ENCODE peak calls at places on chromosomes 2 and 18, in seven cellular contexts. One of them, this sample, is unnamed.

GRCh38 chr18:35938158-35938557 is 34.3 kb upstream of the RMP24 start:
- DNase-seq in PC-3: peak
- DNase-seq in colonic mucosa: no peak
- DNase-seq in pancreas: no peak
- DNase-seq in HCT116: no peak
- DNase-seq in tibial artery: no peak
- DNase-seq in neural progenitor cell: no peak
- DNase-seq in this sample: no peak

GRCh38 chr2:173264603-173265366 is 89.9 kb upstream of the CDCA7 start:
- DNase-seq in PC-3: no peak
- DNase-seq in colonic mucosa: no peak
- DNase-seq in pancreas: no peak
- DNase-seq in HCT116: no peak
- DNase-seq in tibial artery: peak
- DNase-seq in neural progenitor cell: no peak
- DNase-seq in this sample: no peak

GRCh38 chr18:52046842-52047241 is 293.2 kb upstream of the DCC start:
- DNase-seq in PC-3: no peak
- DNase-seq in colonic mucosa: no peak
- DNase-seq in pancreas: no peak
- DNase-seq in HCT116: no peak
- DNase-seq in tibial artery: no peak
- DNase-seq in neural progenitor cell: peak
- DNase-seq in this sample: no peak

GRCh38 chr2:128315122-128315828 is 3.4 kb downstream of the HS6ST1 start:
- DNase-seq in PC-3: no peak
- DNase-seq in colonic mucosa: no peak
- DNase-seq in pancreas: peak
- DNase-seq in HCT116: no peak
- DNase-seq in tibial artery: peak
- DNase-seq in neural progenitor cell: peak
- DNase-seq in this sample: peak

GRCh38 chr2:107001964-107002696 is 116.2 kb upstream of the ST6GAL2 start:
- DNase-seq in PC-3: peak
- DNase-seq in colonic mucosa: no peak
- DNase-seq in pancreas: no peak
- DNase-seq in HCT116: no peak
- DNase-seq in tibial artery: no peak
- DNase-seq in neural progenitor cell: no peak
- DNase-seq in this sample: no peak

GRCh38 chr2:102520009-102520408 is 47.0 kb downstream of the SLC9A4 start:
- DNase-seq in PC-3: peak
- DNase-seq in colonic mucosa: peak
- DNase-seq in pancreas: no peak
- DNase-seq in HCT116: peak
- DNase-seq in tibial artery: no peak
- DNase-seq in neural progenitor cell: peak
- DNase-seq in this sample: no peak

GRCh38 chr2:31725444-31725843 is 144.7 kb upstream of the SRD5A2 start:
- DNase-seq in PC-3: no peak
- DNase-seq in colonic mucosa: no peak
- DNase-seq in pancreas: no peak
- DNase-seq in HCT116: no peak
- DNase-seq in tibial artery: no peak
- DNase-seq in neural progenitor cell: no peak
- DNase-seq in this sample: no peak

GRCh38 chr18:28178720-28179119 is 1.8 kb upstream of the CDH2 start:
- DNase-seq in PC-3: peak
- DNase-seq in colonic mucosa: no peak
- DNase-seq in pancreas: no peak
- DNase-seq in HCT116: no peak
- DNase-seq in tibial artery: no peak
- DNase-seq in neural progenitor cell: no peak
- DNase-seq in this sample: no peak

GRCh38 chr2:95283562-95283961 is 9.3 kb downstream of the PROM2 start:
- DNase-seq in PC-3: no peak
- DNase-seq in colonic mucosa: no peak
- DNase-seq in pancreas: no peak
- DNase-seq in HCT116: no peak
- DNase-seq in tibial artery: no peak
- DNase-seq in neural progenitor cell: no peak
- DNase-seq in this sample: no peak

GRCh38 chr2:232013701-232014353 is 52.3 kb downstream of the DIS3L2 start:
- DNase-seq in PC-3: peak
- DNase-seq in colonic mucosa: no peak
- DNase-seq in pancreas: no peak
- DNase-seq in HCT116: no peak
- DNase-seq in tibial artery: no peak
- DNase-seq in neural progenitor cell: no peak
- DNase-seq in this sample: no peak

GRCh38 chr18:9048808-9049494 is 53.5 kb upstream of the NDUFV2 start:
- DNase-seq in PC-3: peak
- DNase-seq in colonic mucosa: no peak
- DNase-seq in pancreas: no peak
- DNase-seq in HCT116: no peak
- DNase-seq in tibial artery: no peak
- DNase-seq in neural progenitor cell: no peak
- DNase-seq in this sample: no peak

GRCh38 chr2:218991674-218992168 is 1.5 kb downstream of the CRYBA2 start:
- DNase-seq in PC-3: peak
- DNase-seq in colonic mucosa: no peak
- DNase-seq in pancreas: no peak
- DNase-seq in HCT116: no peak
- DNase-seq in tibial artery: no peak
- DNase-seq in neural progenitor cell: peak
- DNase-seq in this sample: peak

GRCh38 chr2:9262671-9263171 is 56.1 kb downstream of the ASAP2 start:
- DNase-seq in PC-3: no peak
- DNase-seq in colonic mucosa: no peak
- DNase-seq in pancreas: no peak
- DNase-seq in HCT116: no peak
- DNase-seq in tibial artery: no peak
- DNase-seq in neural progenitor cell: peak
- DNase-seq in this sample: no peak

GRCh38 chr2:101533611-101534601 is 59.0 kb upstream of the RFX8 start:
- DNase-seq in PC-3: no peak
- DNase-seq in colonic mucosa: no peak
- DNase-seq in pancreas: no peak
- DNase-seq in HCT116: no peak
- DNase-seq in tibial artery: no peak
- DNase-seq in neural progenitor cell: peak
- DNase-seq in this sample: no peak

GRCh38 chr2:33552758-33553461 is 46.2 kb downstream of the FAM98A start:
- DNase-seq in PC-3: peak
- DNase-seq in colonic mucosa: no peak
- DNase-seq in pancreas: no peak
- DNase-seq in HCT116: no peak
- DNase-seq in tibial artery: peak
- DNase-seq in neural progenitor cell: no peak
- DNase-seq in this sample: no peak

GRCh38 chr18:26540041-26540628 is 8.2 kb downstream of the KCTD1 start:
- DNase-seq in PC-3: peak
- DNase-seq in colonic mucosa: no peak
- DNase-seq in pancreas: no peak
- DNase-seq in HCT116: no peak
- DNase-seq in tibial artery: no peak
- DNase-seq in neural progenitor cell: no peak
- DNase-seq in this sample: no peak

GRCh38 chr18:32355896-32356295 is 114.8 kb downstream of the GAREM1 start:
- DNase-seq in PC-3: no peak
- DNase-seq in colonic mucosa: no peak
- DNase-seq in pancreas: no peak
- DNase-seq in HCT116: no peak
- DNase-seq in tibial artery: no peak
- DNase-seq in neural progenitor cell: no peak
- DNase-seq in this sample: no peak

GRCh38 chr18:32360682-32361345 is 109.9 kb downstream of the GAREM1 start:
- DNase-seq in PC-3: no peak
- DNase-seq in colonic mucosa: no peak
- DNase-seq in pancreas: no peak
- DNase-seq in HCT116: no peak
- DNase-seq in tibial artery: no peak
- DNase-seq in neural progenitor cell: no peak
- DNase-seq in this sample: no peak

GRCh38 chr18:32362484-32362883 is 108.2 kb downstream of the GAREM1 start:
- DNase-seq in PC-3: peak
- DNase-seq in colonic mucosa: no peak
- DNase-seq in pancreas: no peak
- DNase-seq in HCT116: no peak
- DNase-seq in tibial artery: no peak
- DNase-seq in neural progenitor cell: no peak
- DNase-seq in this sample: no peak

GRCh38 chr18:32358075-32358474 is 112.6 kb downstream of the GAREM1 start:
- DNase-seq in PC-3: no peak
- DNase-seq in colonic mucosa: no peak
- DNase-seq in pancreas: no peak
- DNase-seq in HCT116: no peak
- DNase-seq in tibial artery: no peak
- DNase-seq in neural progenitor cell: peak
- DNase-seq in this sample: no peak

DNA sequence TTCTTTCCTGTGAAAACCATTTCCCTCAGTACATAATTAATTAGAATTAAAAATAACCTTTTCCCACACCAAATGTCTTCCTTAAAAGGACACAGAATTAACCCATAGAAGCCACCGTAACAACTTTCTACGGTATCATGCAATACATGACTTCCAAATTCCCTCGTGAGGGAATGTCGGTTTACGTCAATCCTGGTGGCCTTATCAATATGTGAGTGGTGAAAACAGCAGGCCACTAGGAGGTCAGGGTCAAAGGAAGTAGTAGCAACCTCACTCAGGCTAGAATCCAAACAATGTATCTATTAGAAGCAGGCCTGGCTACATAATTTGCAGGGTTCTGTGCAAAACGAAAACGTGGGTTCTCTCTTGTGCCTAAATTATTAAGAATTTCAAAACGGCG is 112.2 kb downstream of the GAREM1 start:
- DNase-seq in PC-3: no peak
- DNase-seq in colonic mucosa: no peak
- DNase-seq in pancreas: no peak
- DNase-seq in HCT116: no peak
- DNase-seq in tibial artery: no peak
- DNase-seq in neural progenitor cell: no peak
- DNase-seq in this sample: no peak
- TF ChIP-seq CTCF in PC-3: no peak
- TF ChIP-seq CTCF in colonic mucosa: no peak
- TF ChIP-seq CTCF in pancreas: no peak
- TF ChIP-seq CTCF in HCT116: no peak
- TF ChIP-seq CTCF in tibial artery: no peak
- TF ChIP-seq CTCF in neural progenitor cell: no peak
- TF ChIP-seq CTCF in this sample: no peak

GRCh38 chr2:84548303-84548702 is 32.0 kb downstream of the DNAH6 start:
- DNase-seq in PC-3: no peak
- DNase-seq in colonic mucosa: no peak
- DNase-seq in pancreas: no peak
- DNase-seq in HCT116: no peak
- DNase-seq in tibial artery: no peak
- DNase-seq in neural progenitor cell: no peak
- DNase-seq in this sample: no peak
- TF ChIP-seq CTCF in PC-3: no peak
- TF ChIP-seq CTCF in colonic mucosa: no peak
- TF ChIP-seq CTCF in pancreas: no peak
- TF ChIP-seq CTCF in HCT116: no peak
- TF ChIP-seq CTCF in tibial artery: no peak
- TF ChIP-seq CTCF in neural progenitor cell: no peak
- TF ChIP-seq CTCF in this sample: no peak

GRCh38 chr18:78982186-78982585 is 2.6 kb downstream of the SALL3 start:
- DNase-seq in PC-3: no peak
- DNase-seq in colonic mucosa: no peak
- DNase-seq in pancreas: no peak
- DNase-seq in HCT116: no peak
- DNase-seq in tibial artery: no peak
- DNase-seq in neural progenitor cell: peak
- DNase-seq in this sample: no peak

GRCh38 chr18:78983530-78983929 is 3.9 kb downstream of the SALL3 start:
- DNase-seq in PC-3: no peak
- DNase-seq in colonic mucosa: no peak
- DNase-seq in pancreas: no peak
- DNase-seq in HCT116: no peak
- DNase-seq in tibial artery: no peak
- DNase-seq in neural progenitor cell: peak
- DNase-seq in this sample: no peak

GRCh38 chr18:78981652-78981955 is 2.0 kb downstream of the SALL3 start:
- DNase-seq in PC-3: no peak
- DNase-seq in colonic mucosa: no peak
- DNase-seq in pancreas: no peak
- DNase-seq in HCT116: no peak
- DNase-seq in tibial artery: no peak
- DNase-seq in neural progenitor cell: peak
- DNase-seq in this sample: no peak

GRCh38 chr18:78984941-78985784 is 5.5 kb downstream of the SALL3 start:
- DNase-seq in PC-3: peak
- DNase-seq in colonic mucosa: no peak
- DNase-seq in pancreas: no peak
- DNase-seq in HCT116: no peak
- DNase-seq in tibial artery: no peak
- DNase-seq in neural progenitor cell: peak
- DNase-seq in this sample: no peak

DNA sequence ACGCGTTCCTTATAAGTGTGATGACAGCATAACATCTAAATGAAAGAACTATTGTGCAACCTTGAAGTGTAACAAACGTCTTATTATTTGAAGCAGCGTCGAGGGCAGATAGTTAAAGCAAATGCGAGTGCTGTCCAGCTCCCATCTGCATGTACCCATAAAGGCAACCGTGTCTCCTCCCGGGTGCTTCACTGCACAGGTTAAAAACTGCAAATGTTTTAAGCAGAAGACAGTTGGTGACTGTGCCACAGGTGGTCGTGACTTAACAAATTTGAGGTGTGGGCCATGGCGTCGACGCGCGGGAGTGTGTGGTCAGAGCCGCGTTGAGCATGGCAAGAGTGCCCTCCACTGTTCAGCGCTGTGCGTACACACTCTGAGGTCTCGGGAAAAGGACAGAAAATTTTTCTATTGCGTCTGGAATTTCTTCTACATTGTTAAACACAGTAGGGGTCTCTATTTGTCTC is 6.4 kb downstream of the SALL3 start:
- DNase-seq in PC-3: peak
- DNase-seq in colonic mucosa: no peak
- DNase-seq in pancreas: no peak
- DNase-seq in HCT116: peak
- DNase-seq in tibial artery: no peak
- DNase-seq in neural progenitor cell: peak
- DNase-seq in this sample: no peak
- TF ChIP-seq CTCF in PC-3: peak
- TF ChIP-seq CTCF in colonic mucosa: no peak
- TF ChIP-seq CTCF in pancreas: no peak
- TF ChIP-seq CTCF in HCT116: peak
- TF ChIP-seq CTCF in tibial artery: no peak
- TF ChIP-seq CTCF in neural progenitor cell: peak
- TF ChIP-seq CTCF in this sample: peak

DNA sequence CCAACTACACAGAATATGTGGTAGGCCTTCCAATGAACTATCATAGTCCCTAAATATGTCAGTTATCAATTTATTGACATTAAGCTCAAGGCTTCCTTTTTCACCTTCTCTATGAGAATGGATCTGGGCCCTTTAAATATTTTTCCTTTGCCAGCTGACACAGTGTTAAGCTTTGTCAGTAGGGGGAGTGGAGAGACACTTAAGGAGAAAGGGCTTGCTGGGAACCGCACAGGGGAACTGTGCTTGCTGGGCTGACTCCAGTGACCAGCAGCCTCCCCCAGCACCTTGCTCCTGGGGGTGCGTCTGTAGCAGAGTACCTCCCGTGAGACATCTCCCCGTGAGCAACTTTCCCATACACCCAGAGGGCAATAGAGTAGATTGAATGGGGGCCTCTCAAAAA is 6.5 kb upstream of the PTPN2 start:
- DNase-seq in PC-3: peak
- DNase-seq in colonic mucosa: no peak
- DNase-seq in pancreas: no peak
- DNase-seq in HCT116: no peak
- DNase-seq in tibial artery: no peak
- DNase-seq in neural progenitor cell: no peak
- DNase-seq in this sample: no peak
- TF ChIP-seq CTCF in PC-3: no peak
- TF ChIP-seq CTCF in colonic mucosa: no peak
- TF ChIP-seq CTCF in pancreas: no peak
- TF ChIP-seq CTCF in HCT116: no peak
- TF ChIP-seq CTCF in tibial artery: no peak
- TF ChIP-seq CTCF in neural progenitor cell: no peak
- TF ChIP-seq CTCF in this sample: peak